ENCODE peak calls at places on chromosomes 16 and 17, in seven cellular contexts. L is spleen; E is cardiac muscle cell; B is left lung; Q is H1; O is CD8-positive, alpha-beta T cell; G is left ventricle myocardium inferior. U is an unnamed sample.

GRCh38 chr16:7363397-7364053 is 30.9 kb downstream of the RBFOX1 start:
- DNase-seq in O (no peak), E (no peak), G (peak; percentile 52), B (no peak), L (no peak), Q (no peak), U (no peak)

GRCh38 chr16:83826146-83826913 is 18.6 kb downstream of the HSBP1 start:
- DNase-seq in E (peak; percentile 85), L (peak; percentile 94), B (peak; percentile 95), Q (peak; percentile 97), G (peak; percentile 82), O (peak; percentile 70), U (peak; percentile 78)

GRCh38 chr17:68288804-68289203 is 2.1 kb downstream of the SLC16A6 start:
- DNase-seq in E (no peak), B (no peak), O (no peak), L (no peak), Q (no peak), G (no peak), U (no peak)

GRCh38 chr17:28228109-28228840 is 90.7 kb upstream of the TMEM97 start:
- DNase-seq in L (peak; percentile 28), Q (peak; percentile 63), G (no peak), B (no peak), O (no peak), E (peak; percentile 9), U (no peak)

GRCh38 chr17:50683434-50684287 is 24.1 kb downstream of the ANKRD40 start:
- DNase-seq in Q (no peak), B (no peak), O (no peak), G (no peak), E (no peak), L (peak; percentile 64), U (peak; percentile 5)

GRCh38 chr17:66373944-66374817 is 71.8 kb downstream of the PRKCA start:
- DNase-seq in Q (no peak), E (peak; percentile 46), O (peak; percentile 63), B (no peak), L (no peak), G (peak; percentile 21), U (peak; percentile 62)

GRCh38 chr16:69821844-69822173 is 59.7 kb downstream of the WWP2 start:
- DNase-seq in B (no peak), E (no peak), G (no peak), Q (no peak), O (no peak), L (no peak), U (no peak)

GRCh38 chr17:63120406-63120805 is 154.4 kb downstream of the TANC2 start:
- DNase-seq in O (no peak), E (peak; percentile 24), B (no peak), L (no peak), G (no peak), Q (no peak), U (no peak)

GRCh38 chr17:48236681-48237134 is 129.1 kb downstream of the SNX11 start:
- DNase-seq in E (peak; percentile 72), G (no peak), Q (no peak), B (no peak), L (no peak), O (no peak), U (no peak)

GRCh38 chr16:971981-972315 is 1.2 kb upstream of the LMF1 start:
- DNase-seq in G (no peak), E (no peak), O (no peak), L (no peak), Q (no peak), B (peak; percentile 37), U (no peak)

GRCh38 chr17:78412403-78412802 is 34.0 kb downstream of the PGS1 start:
- DNase-seq in O (no peak), L (peak; percentile 83), G (no peak), Q (no peak), E (peak; percentile 36), B (no peak), U (no peak)

GRCh38 chr17:80834896-80835281 is 156.8 kb upstream of the CHMP6 start:
- DNase-seq in Q (no peak), E (no peak), B (no peak), L (no peak), G (no peak), O (no peak), U (peak; percentile 1)

GRCh38 chr17:78493455-78494188 is 83.6 kb downstream of the DNAH17 start:
- DNase-seq in L (no peak), Q (no peak), E (no peak), G (no peak), O (no peak), B (peak; percentile 80), U (no peak)

GRCh38 chr16:53094013-53094630 is 39.3 kb downstream of the CHD9 start:
- DNase-seq in L (peak; percentile 90), O (no peak), Q (no peak), G (peak; percentile 68), B (peak; percentile 92), E (no peak), U (peak; percentile 43)

GRCh38 chr16:67268136-67268579 is 11.2 kb upstream of the PLEKHG4 start:
- DNase-seq in G (peak; percentile 48), E (peak; percentile 97), Q (no peak), B (no peak), O (no peak), L (peak; percentile 73), U (no peak)

GRCh38 chr17:75722076-75722475 is 817 bp downstream of the ITGB4 start:
- DNase-seq in B (no peak), E (no peak), G (no peak), Q (no peak), L (peak; percentile 86), O (no peak), U (no peak)

GRCh38 chr16:77749415-77749814 is 27.1 kb downstream of the NUDT7 start:
- DNase-seq in Q (no peak), G (no peak), B (no peak), E (no peak), O (no peak), L (no peak), U (no peak)

GRCh38 chr17:60352569-60352968 is 39.4 kb downstream of the USP32 start:
- DNase-seq in E (no peak), O (no peak), Q (no peak), G (no peak), B (no peak), L (no peak), U (no peak)

GRCh38 chr17:79965806-79966205 is 69.9 kb downstream of the TBC1D16 start:
- DNase-seq in E (no peak), Q (no peak), G (peak; percentile 7), B (no peak), L (no peak), O (no peak), U (no peak)

GRCh38 chr17:28384281-28385036 is 13.0 kb downstream of the SARM1 start:
- DNase-seq in G (peak; percentile 49), L (peak; percentile 90), O (peak; percentile 51), Q (peak; percentile 77), E (no peak), B (peak; percentile 90), U (no peak)

GRCh38 chr16:31386157-31386984 is 6.8 kb upstream of the ITGAD start:
- DNase-seq in B (no peak), G (no peak), L (no peak), O (no peak), E (peak; percentile 56), Q (no peak), U (no peak)

GRCh38 chr16:9854665-9855064 is 327.6 kb downstream of the GRIN2A start:
- DNase-seq in O (no peak), G (no peak), L (no peak), B (no peak), E (no peak), Q (no peak), U (no peak)

GRCh38 chr17:36464765-36465088 is 21.8 kb upstream of the ZNHIT3 start:
- DNase-seq in E (no peak), Q (peak; percentile 61), O (no peak), G (no peak), B (no peak), L (no peak), U (no peak)

GRCh38 chr17:7440113-7440822 is 956 bp downstream of the FGF11 start:
- DNase-seq in E (no peak), Q (peak; percentile 90), G (peak; percentile 71), L (peak; percentile 85), B (peak; percentile 84), O (no peak), U (peak; percentile 65)

GRCh38 chr17:82095777-82096708 is 2.0 kb downstream of the FASN start:
- DNase-seq in G (peak; percentile 10), Q (no peak), O (no peak), B (no peak), E (no peak), L (no peak), U (peak; percentile 15)

GRCh38 chr16:83318390-83318789 is 489.4 kb upstream of the HSBP1 start:
- DNase-seq in G (no peak), E (no peak), Q (no peak), L (no peak), O (no peak), B (no peak), U (no peak)

GRCh38 chr17:71251936-71252335 is 868.9 kb upstream of the SOX9 start:
- DNase-seq in O (no peak), B (no peak), E (no peak), L (no peak), Q (no peak), G (no peak), U (no peak)

GRCh38 chr16:50591800-50592771 is 43.9 kb downstream of the NKD1 start:
- DNase-seq in E (no peak), L (peak; percentile 79), Q (no peak), B (peak; percentile 65), O (no peak), G (peak; percentile 78), U (no peak)

GRCh38 chr16:72990003-72990521 is 57.9 kb downstream of the ZFHX3 start:
- DNase-seq in Q (no peak), E (peak; percentile 74), L (no peak), G (peak; percentile 71), B (no peak), O (no peak), U (no peak)

GRCh38 chr17:11097121-11097520 is 143.9 kb upstream of the SHISA6 start:
- DNase-seq in E (no peak), O (no peak), Q (no peak), L (no peak), B (no peak), G (no peak), U (no peak)

GRCh38 chr16:35841632-35842031 is 2382.2 kb downstream of the TP53TG3F start:
- DNase-seq in G (no peak), E (no peak), L (no peak), B (no peak), Q (no peak), O (no peak), U (no peak)
- H3K9me3 ChIP-seq in G (peaks cover 20% of the 10 kb centered on the region), E (peaks cover 2% of the 10 kb centered on the region), L (peaks cover 79% of the 10 kb centered on the region), B (no peaks in the 10 kb centered on the region), Q (peaks cover 62% of the 10 kb centered on the region), O (no peaks in the 10 kb centered on the region), U (no peaks in the 10 kb centered on the region)

GRCh38 chr17:22304667-22305303 is 612.5 kb downstream of the KCNJ18 start:
- DNase-seq in L (no peak), O (no peak), Q (no peak), E (no peak), G (no peak), B (no peak), U (no peak)
- H3K9me3 ChIP-seq in L (peaks cover 51% of the 10 kb centered on the region), O (no peaks in the 10 kb centered on the region), Q (peaks cover 60% of the 10 kb centered on the region), E (no peaks in the 10 kb centered on the region), G (peaks cover 5% of the 10 kb centered on the region), B (no peaks in the 10 kb centered on the region), U (no peaks in the 10 kb centered on the region)

GRCh38 chr17:22301353-22301745 is 609.0 kb downstream of the KCNJ18 start:
- DNase-seq in E (no peak), B (no peak), O (no peak), L (no peak), Q (no peak), G (no peak), U (no peak)
- H3K9me3 ChIP-seq in E (no peaks in the 10 kb centered on the region), B (no peaks in the 10 kb centered on the region), O (no peaks in the 10 kb centered on the region), L (peaks cover 46% of the 10 kb centered on the region), Q (peaks cover 56% of the 10 kb centered on the region), G (peaks cover 5% of the 10 kb centered on the region), U (no peaks in the 10 kb centered on the region)

GRCh38 chr16:35516971-35517370 is 2057.6 kb downstream of the TP53TG3F start:
- DNase-seq in L (no peak), E (no peak), B (no peak), Q (no peak), O (no peak), G (no peak), U (no peak)
- H3K9me3 ChIP-seq in L (peaks cover 74% of the 10 kb centered on the region), E (no peaks in the 10 kb centered on the region), B (no peaks in the 10 kb centered on the region), Q (peaks cover 44% of the 10 kb centered on the region), O (peaks cover 4% of the 10 kb centered on the region), G (peaks cover 19% of the 10 kb centered on the region), U (peaks cover 8% of the 10 kb centered on the region)